ENCODE peak calls at places on chromosomes 5 and 9, in eight cellular contexts. U is uterus; P is lower lobe of right lung; H is GM23338; X is WTC11; O is A549; C is activated CD8-positive, alpha-beta T cell treated with anti-CD3 and anti-CD28 coated beads for 36 hours; G is right lobe of liver. D is an unnamed sample.
A peak's percentile ranks its signal among the peaks of the same experiment; 100 is the strongest.

GRCh38 chr9:101398930-101399640 is 434 bp downstream of the ZNF189 start:
- DNase-seq in X (no peak), P (no peak), C (peak; percentile 15), U (peak; percentile 28), O (no peak), G (peak; percentile 57), H (no peak), D (peak; percentile 88)

GRCh38 chr9:89928106-89928505 is 323.3 kb downstream of the GADD45G start:
- DNase-seq in G (no peak), C (no peak), U (no peak), O (no peak), P (no peak), H (no peak), X (no peak), D (no peak)

GRCh38 chr5:80234311-80234948 is 21.4 kb downstream of the SERINC5 start:
- DNase-seq in H (no peak), G (no peak), C (peak; percentile 78), O (no peak), X (no peak), P (no peak), U (no peak), D (no peak)

GRCh38 chr5:81420039-81420667 is 26.2 kb upstream of the ACOT12 start:
- DNase-seq in G (no peak), C (peak; percentile 47), X (no peak), H (no peak), U (no peak), O (peak; percentile 47), P (no peak), D (no peak)

GRCh38 chr9:114789006-114789405 is 16.8 kb downstream of the TNFSF15 start:
- DNase-seq in G (no peak), H (no peak), P (no peak), U (no peak), X (no peak), C (no peak), O (no peak), D (no peak)

GRCh38 chr5:124963236-124963929 is 216.9 kb upstream of the ZNF608 start:
- DNase-seq in C (no peak), G (no peak), P (no peak), X (peak; percentile 31), O (no peak), H (peak; percentile 56), U (peak; percentile 75), D (no peak)

GRCh38 chr5:36150676-36151433 is 832 bp downstream of the LMBRD2 start:
- DNase-seq in G (peak; percentile 49), C (peak; percentile 85), X (peak; percentile 54), P (peak; percentile 59), O (peak; percentile 21), U (no peak), H (peak; percentile 74), D (no peak)

GRCh38 chr5:133196441-133197085 is 144.8 kb downstream of the HSPA4 start:
- DNase-seq in C (no peak), P (no peak), O (no peak), X (no peak), G (no peak), H (no peak), U (no peak), D (no peak)

GRCh38 chr5:36661446-36662220 is 55.2 kb downstream of the SLC1A3 start:
- DNase-seq in H (no peak), G (no peak), P (no peak), X (no peak), O (no peak), U (no peak), C (no peak), D (no peak)

GRCh38 chr9:127803507-127804352 is 1.0 kb downstream of the FPGS start:
- DNase-seq in C (peak; percentile 41), U (no peak), X (no peak), H (peak; percentile 59), G (peak; percentile 72), O (peak; percentile 64), P (peak; percentile 66), D (no peak)

GRCh38 chr5:61002616-61003015 is 57.6 kb downstream of the NDUFAF2 start:
- DNase-seq in O (no peak), P (no peak), U (no peak), H (no peak), G (no peak), C (no peak), X (no peak), D (no peak)

GRCh38 chr9:107208121-107208520 is 75.0 kb upstream of the RAD23B start:
- DNase-seq in U (no peak), O (no peak), G (no peak), C (no peak), X (no peak), H (no peak), P (no peak), D (no peak)

GRCh38 chr5:14321936-14322335 is 178.8 kb downstream of the TRIO start:
- DNase-seq in G (no peak), X (no peak), H (no peak), U (no peak), P (no peak), O (no peak), C (no peak), D (no peak)

GRCh38 chr5:33340195-33340594 is 100.6 kb upstream of the TARS1 start:
- DNase-seq in P (no peak), O (no peak), X (peak; percentile 20), C (no peak), H (peak; percentile 76), G (no peak), U (no peak), D (no peak)

GRCh38 chr5:16492398-16493175 is 27.0 kb upstream of the ZNF622 start:
- DNase-seq in O (peak; percentile 28), X (no peak), C (peak; percentile 12), G (no peak), P (no peak), U (no peak), H (no peak), D (no peak)

GRCh38 chr5:124849774-124850173 is 103.3 kb upstream of the ZNF608 start:
- DNase-seq in G (no peak), O (no peak), H (no peak), P (no peak), U (no peak), X (no peak), C (no peak), D (no peak)

GRCh38 chr9:129487658-129488483 is 133.0 kb downstream of the C9orf50 start:
- DNase-seq in O (no peak), G (peak; percentile 76), P (peak; percentile 71), C (peak; percentile 72), H (peak; percentile 57), X (peak; percentile 57), U (peak; percentile 80), D (no peak)

GRCh38 chr9:136262671-136263178 is 17.1 kb upstream of the QSOX2 start:
- DNase-seq in G (no peak), H (no peak), U (no peak), X (no peak), O (no peak), P (no peak), C (no peak), D (no peak)

GRCh38 chr9:136265561-136266355 is 20.1 kb upstream of the QSOX2 start:
- DNase-seq in O (no peak), P (no peak), G (no peak), C (no peak), U (no peak), H (no peak), X (no peak), D (no peak)

GRCh38 chr9:136264803-136265405 is 19.3 kb upstream of the QSOX2 start:
- DNase-seq in P (no peak), U (no peak), X (no peak), C (no peak), H (no peak), O (no peak), G (no peak), D (no peak)

GRCh38 chr9:136261686-136262430 is 16.2 kb upstream of the QSOX2 start:
- DNase-seq in U (no peak), O (no peak), P (no peak), X (no peak), C (no peak), G (no peak), H (no peak), D (no peak)

GRCh38 chr9:136264046-136264802 is 18.6 kb upstream of the QSOX2 start:
- DNase-seq in U (no peak), C (no peak), X (no peak), O (no peak), G (no peak), H (no peak), P (no peak), D (no peak)
- TF ChIP-seq CTCF in U (no peak), C (no peak), X (no peak), O (no peak), G (no peak), H (no peak), P (no peak), D (peak; percentile 42)

GRCh38 chr5:176619203-176619568 is 9.2 kb upstream of the GPRIN1 start:
- DNase-seq in O (peak; percentile 84), P (peak; percentile 77), U (no peak), G (peak; percentile 56), H (peak; percentile 98), C (peak; percentile 95), X (peak; percentile 98), D (no peak)
- TF ChIP-seq CTCF in O (peak; percentile 22), P (no peak), U (no peak), G (no peak), H (peak; percentile 54), C (peak; percentile 73), X (no peak), D (peak; percentile 65)

DNA sequence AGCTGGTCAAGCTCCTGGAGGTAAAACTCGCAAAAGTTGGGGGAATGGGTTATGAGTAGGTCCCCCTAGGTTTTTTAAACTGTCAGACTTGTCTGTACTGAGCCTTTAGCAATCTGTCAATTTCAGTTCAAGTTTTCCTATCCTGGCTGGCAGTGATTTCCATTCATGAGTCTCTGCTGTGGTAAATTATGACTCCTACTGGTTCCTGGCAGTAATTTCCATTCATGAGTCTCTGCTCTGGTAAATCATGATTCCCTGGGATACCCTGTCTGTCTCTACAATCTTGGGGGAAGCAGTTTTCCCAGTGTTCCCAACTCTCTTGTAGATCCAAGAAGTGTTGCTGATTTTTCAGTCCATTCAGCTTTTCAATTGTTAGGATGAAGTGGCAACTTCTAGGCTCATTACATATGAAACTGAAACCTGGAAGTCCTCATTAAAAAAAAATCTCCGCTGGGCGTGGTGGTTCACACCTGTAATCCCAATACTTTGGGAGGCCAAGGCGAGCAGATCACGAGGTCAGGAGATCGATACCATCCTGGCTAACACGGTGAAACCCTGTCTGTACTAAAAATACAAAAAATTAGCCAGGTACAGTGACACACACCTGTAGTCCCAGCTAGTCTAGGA is 91.3 kb upstream of the GPBP1 start:
- DNase-seq in H (peak; percentile 39), G (no peak), O (no peak), C (no peak), X (no peak), U (no peak), P (no peak), D (no peak)
- TF ChIP-seq CTCF in H (peak; percentile 44), G (peak; percentile 42), O (no peak), C (no peak), X (no peak), U (no peak), P (no peak), D (peak; percentile 71)

DNA sequence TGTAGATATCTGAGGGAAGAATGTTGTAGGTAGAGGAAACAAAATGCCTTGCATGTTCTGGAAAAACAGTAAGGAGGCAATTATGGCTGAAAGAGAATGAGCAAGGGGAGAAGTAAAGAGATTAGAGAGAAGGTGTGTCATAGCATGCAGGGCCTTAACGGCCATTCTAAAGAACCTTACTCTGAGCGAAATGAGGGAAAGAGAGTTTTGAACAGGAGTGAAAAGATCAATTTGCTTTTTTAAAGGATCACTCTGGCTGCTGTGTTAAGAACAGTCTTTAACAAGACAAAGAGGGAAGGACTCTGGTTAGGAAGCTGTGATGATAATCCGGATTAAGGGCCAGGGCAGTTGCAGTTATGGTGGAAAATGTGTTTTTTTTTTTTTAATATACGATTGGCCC is 22.6 kb downstream of the PTBP3 start:
- DNase-seq in C (no peak), X (no peak), P (no peak), H (peak; percentile 47), O (no peak), G (no peak), U (no peak), D (no peak)
- TF ChIP-seq CTCF in C (no peak), X (no peak), P (no peak), H (no peak), O (no peak), G (no peak), U (no peak), D (no peak)